ENCODE peak calls at places on chromosomes 1 and 21, in seven cellular contexts. A is H9; Q is ovary; I is GM23338; E is CD4-positive, alpha-beta memory T cell; Y is neuronal stem cell; K is left lung. S is an unnamed sample.

GRCh38 chr1:194024659-194025058 is 838.2 kb upstream of the B3GALT2 start:
- DNase-seq in I (no peak), A (no peak), Y (no peak), K (no peak), Q (no peak), E (no peak), S (no peak)

GRCh38 chr1:204509186-204509635 is 7.0 kb upstream of the MDM4 start:
- DNase-seq in K (peak), Q (no peak), I (no peak), A (no peak), Y (no peak), E (no peak), S (no peak)

GRCh38 chr1:17759114-17759513 is 4.0 kb downstream of the ACTL8 start:
- DNase-seq in I (peak), K (no peak), A (no peak), E (no peak), Y (no peak), Q (no peak), S (no peak)

GRCh38 chr1:238944028-238944427 is 442.3 kb upstream of the CHRM3 start:
- DNase-seq in I (no peak), Q (no peak), E (no peak), A (no peak), K (no peak), Y (no peak), S (no peak)

GRCh38 chr1:224052767-224053166 is 61.1 kb upstream of the FBXO28 start:
- DNase-seq in Y (no peak), I (no peak), K (no peak), E (no peak), Q (no peak), A (no peak), S (no peak)

GRCh38 chr1:228280106-228280901 is 72.5 kb downstream of the OBSCN start:
- DNase-seq in Y (no peak), E (no peak), Q (no peak), I (no peak), A (peak), K (peak), S (peak)

GRCh38 chr1:107357381-107357780 is 216.5 kb downstream of the NTNG1 start:
- DNase-seq in Q (no peak), A (no peak), E (no peak), K (no peak), Y (no peak), I (no peak), S (no peak)

GRCh38 chr1:87598429-87598828 is 269.7 kb downstream of the LMO4 start:
- DNase-seq in Y (no peak), Q (no peak), A (peak), K (no peak), I (peak), E (no peak), S (no peak)

GRCh38 chr1:114695430-114696093 is at the start of gene AMPD1:
- DNase-seq in K (no peak), E (no peak), I (no peak), A (no peak), Y (no peak), Q (no peak), S (no peak)

GRCh38 chr1:24275510-24275909 is 43.6 kb upstream of the GRHL3 start:
- DNase-seq in E (no peak), Y (no peak), A (no peak), Q (no peak), K (no peak), I (no peak), S (no peak)

GRCh38 chr1:13700521-13701273 is 709 bp downstream of the PRDM2 start:
- DNase-seq in Y (peak), K (peak), E (peak), I (peak), Q (peak), A (peak), S (no peak)

GRCh38 chr1:202888204-202888506 is 794 bp downstream of the RABIF start:
- DNase-seq in K (no peak), Y (no peak), I (no peak), A (no peak), Q (no peak), E (no peak), S (no peak)

GRCh38 chr1:179818743-179819173 is 58.8 kb downstream of the TOR1AIP2 start:
- DNase-seq in Y (no peak), K (no peak), Q (peak), A (no peak), I (no peak), E (no peak), S (no peak)

GRCh38 chr21:45011911-45012660 is 62.3 kb upstream of the ADARB1 start:
- DNase-seq in E (no peak), K (peak), I (peak), A (peak), Y (peak), Q (peak), S (peak)

GRCh38 chr1:228004887-228005462 is 1.8 kb upstream of the WNT3A start:
- DNase-seq in Q (no peak), A (peak), E (no peak), I (peak), K (no peak), Y (no peak), S (no peak)

GRCh38 chr1:28249013-28249870 is 10.1 kb upstream of the SESN2 start:
- DNase-seq in Q (no peak), K (peak), I (peak), Y (peak), A (no peak), E (no peak), S (no peak)

GRCh38 chr1:224267922-224268321 is 62.0 kb downstream of the NVL start:
- DNase-seq in E (no peak), I (no peak), Y (no peak), K (no peak), A (no peak), Q (no peak), S (no peak)

GRCh38 chr1:54671985-54672608 is 30.5 kb downstream of the MROH7 start:
- DNase-seq in Y (peak), I (peak), E (peak), Q (no peak), A (peak), K (no peak), S (no peak)

GRCh38 chr1:1996207-1996651 is 7.4 kb downstream of the CFAP74 start:
- DNase-seq in A (no peak), E (no peak), K (no peak), I (no peak), Y (no peak), Q (no peak), S (no peak)

GRCh38 chr1:232305020-232305419 is 324.9 kb downstream of the SIPA1L2 start:
- DNase-seq in E (no peak), A (no peak), K (no peak), I (no peak), Q (no peak), Y (no peak), S (no peak)

GRCh38 chr1:68111804-68112436 is 61.5 kb upstream of the DIRAS3 start:
- DNase-seq in A (no peak), Q (peak), K (no peak), E (no peak), I (peak), Y (peak), S (no peak)

GRCh38 chr1:54736685-54737084 is 21.0 kb downstream of the TTC4 start:
- DNase-seq in A (no peak), E (no peak), I (no peak), Q (no peak), Y (no peak), K (no peak), S (no peak)

GRCh38 chr1:218330043-218330623 is 15.0 kb upstream of the TGFB2 start:
- DNase-seq in I (peak), Q (no peak), A (no peak), K (no peak), E (peak), Y (no peak), S (no peak)

GRCh38 chr1:107698161-107698560 is 266.8 kb downstream of the VAV3 start:
- DNase-seq in Y (no peak), E (no peak), K (no peak), A (no peak), I (no peak), Q (no peak), S (no peak)

GRCh38 chr1:238340989-238341388 is 450.3 kb upstream of the ZP4 start:
- DNase-seq in E (no peak), Q (no peak), K (no peak), I (no peak), A (no peak), Y (no peak), S (no peak)

GRCh38 chr1:5297199-5297877 is 642.9 kb downstream of the AJAP1 start:
- DNase-seq in K (no peak), Y (no peak), I (no peak), A (no peak), Q (peak), E (no peak), S (no peak)

GRCh38 chr1:206931709-206932108 is 10.0 kb upstream of the FCMR start:
- DNase-seq in K (no peak), A (peak), Q (no peak), I (peak), Y (no peak), E (no peak), S (no peak)

GRCh38 chr1:183222909-183223308 is 36.8 kb downstream of the LAMC2 start:
- DNase-seq in Q (no peak), I (no peak), Y (no peak), A (no peak), E (no peak), K (no peak), S (no peak)

GRCh38 chr1:40782371-40782956 is 1.1 kb upstream of the KCNQ4 start:
- DNase-seq in I (peak), A (peak), Q (no peak), K (no peak), Y (no peak), E (no peak), S (no peak)

GRCh38 chr1:15519625-15520024 is 4.4 kb downstream of the CASP9 start:
- DNase-seq in Y (no peak), E (no peak), K (no peak), Q (no peak), I (no peak), A (no peak), S (no peak)

GRCh38 chr1:244730153-244730933 is 77.4 kb downstream of the DESI2 start:
- DNase-seq in I (peak), Y (peak), E (peak), K (peak), A (peak), Q (peak), S (no peak)

GRCh38 chr1:200774735-200775449 is 36.2 kb downstream of the CAMSAP2 start:
- DNase-seq in K (no peak), I (no peak), A (no peak), Q (no peak), E (no peak), Y (no peak), S (no peak)
- H3K27ac ChIP-seq in K (no peak), I (no peak), A (no peak), Q (no peak), E (no peak), Y (no peak), S (peak)

DNA sequence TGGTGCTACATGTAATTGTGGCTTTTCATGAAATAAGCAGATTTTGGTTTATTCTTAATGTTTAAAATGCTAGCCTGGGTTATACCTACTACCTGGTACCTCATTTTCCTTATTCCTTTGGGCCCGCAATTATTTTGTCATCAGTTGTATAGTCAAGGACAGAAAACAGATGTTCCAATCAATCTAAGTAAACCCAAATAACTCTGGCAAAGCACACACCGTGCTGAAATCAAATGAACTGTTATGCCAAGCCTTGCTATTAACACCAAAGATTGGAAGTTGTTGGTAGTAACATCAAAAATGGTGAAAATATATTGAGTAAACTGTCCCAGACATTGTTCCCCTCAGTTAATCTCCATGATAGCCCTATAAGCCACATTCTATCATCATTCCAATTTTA is 248.9 kb downstream of the FGGY start:
- DNase-seq in E (no peak), K (no peak), I (no peak), Q (no peak), Y (no peak), A (no peak), S (no peak)
- H3K27ac ChIP-seq in E (no peak), K (no peak), I (no peak), Q (no peak), Y (no peak), A (no peak), S (no peak)

GRCh38 chr1:116111196-116112021 is at the start of gene MAB21L3:
- DNase-seq in A (no peak), I (no peak), K (no peak), Q (no peak), Y (no peak), E (no peak), S (no peak)

GRCh38 chr1:116113615-116114014 is 2.4 kb downstream of the MAB21L3 start:
- DNase-seq in E (no peak), Q (no peak), A (no peak), K (no peak), I (no peak), Y (no peak), S (no peak)

GRCh38 chr1:116112388-116113140 is 1.4 kb downstream of the MAB21L3 start:
- DNase-seq in Y (no peak), Q (no peak), E (no peak), K (no peak), A (no peak), I (no peak), S (no peak)

GRCh38 chr1:116105996-116106395 is 5.2 kb upstream of the MAB21L3 start:
- DNase-seq in Y (no peak), A (no peak), K (no peak), E (no peak), Q (no peak), I (no peak), S (no peak)

GRCh38 chr1:116110507-116111195 is 548 bp upstream of the MAB21L3 start:
- DNase-seq in I (no peak), Y (no peak), A (no peak), K (no peak), E (no peak), Q (no peak), S (no peak)
- H3K27ac ChIP-seq in I (no peak), Y (no peak), A (no peak), K (no peak), E (no peak), Q (no peak), S (peak)

GRCh38 chr1:65056234-65056633 is 89.9 kb upstream of the JAK1 start:
- DNase-seq in A (no peak), K (no peak), Y (no peak), I (no peak), E (no peak), Q (no peak), S (no peak)
- H3K27ac ChIP-seq in A (no peak), K (peak), Y (no peak), I (no peak), E (no peak), Q (no peak), S (no peak)

DNA sequence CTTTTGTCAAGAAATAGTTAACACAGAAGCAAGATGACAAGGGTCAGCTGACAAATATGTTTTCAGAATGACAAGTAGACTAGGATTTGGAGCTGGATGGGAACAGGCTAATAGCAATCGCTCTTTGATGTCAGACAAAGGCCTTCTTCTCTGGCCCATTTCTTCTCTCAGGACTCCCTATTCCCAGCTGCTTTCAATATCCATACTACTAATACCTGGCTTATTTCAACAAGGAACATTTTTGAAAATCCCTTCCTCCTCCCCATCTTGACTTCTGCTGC is 68.2 kb downstream of the MACF1 start:
- DNase-seq in E (no peak), A (no peak), I (no peak), K (no peak), Y (no peak), Q (no peak), S (no peak)
- H3K27ac ChIP-seq in E (no peak), A (no peak), I (no peak), K (peak), Y (no peak), Q (no peak), S (no peak)

GRCh38 chr1:225880636-225881035 is 1.5 kb downstream of the TMEM63A start:
- DNase-seq in K (no peak), E (no peak), Y (no peak), Q (no peak), I (no peak), A (no peak), S (no peak)

GRCh38 chr1:225881081-225882007 is 836 bp downstream of the TMEM63A start:
- DNase-seq in A (peak), K (peak), Q (peak), I (peak), Y (no peak), E (peak), S (no peak)

GRCh38 chr1:225878282-225878681 is 3.9 kb downstream of the TMEM63A start:
- DNase-seq in Y (no peak), K (no peak), I (no peak), E (no peak), Q (no peak), A (no peak), S (no peak)

GRCh38 chr1:225880210-225880584 is 2.0 kb downstream of the TMEM63A start:
- DNase-seq in A (no peak), K (no peak), Q (no peak), E (no peak), I (no peak), Y (no peak), S (no peak)

GRCh38 chr1:225879521-225880209 is 2.5 kb downstream of the TMEM63A start:
- DNase-seq in Q (no peak), K (no peak), E (peak), A (no peak), Y (no peak), I (no peak), S (no peak)
- H3K27ac ChIP-seq in Q (no peak), K (peak), E (peak), A (no peak), Y (no peak), I (no peak), S (no peak)

S was measured in RWPE2.